ENCODE peak calls at places on chromosomes 1 and 21, in ten cellular contexts. O, H, E, Q, F, C, R, Y, T and U are unnamed samples.

GRCh38 chr1:22970096-22970495 is 2.6 kb downstream of the LACTBL1 start:
- DNase-seq in O (no peak), H (no peak), E (no peak), Q (no peak), F (no peak), C (no peak), R (no peak), Y (no peak), T (no peak), U (no peak)

GRCh38 chr21:35050348-35051286 is 1.5 kb upstream of the RUNX1 start:
- DNase-seq in O (no peak), H (no peak), E (no peak), Q (no peak), F (no peak), C (no peak), R (peak), Y (no peak), T (peak), U (no peak)

GRCh38 chr21:35814858-35815619 is 245.3 kb downstream of the SETD4 start:
- DNase-seq in O (no peak), H (no peak), E (no peak), Q (no peak), F (no peak), C (no peak), R (no peak), Y (no peak), T (no peak), U (no peak)

GRCh38 chr1:20119351-20119750 is at the start of gene PLA2G2D:
- DNase-seq in O (no peak), H (no peak), E (no peak), Q (no peak), F (no peak), C (no peak), R (no peak), Y (peak), T (no peak), U (no peak)

GRCh38 chr1:65791860-65792670 is 630 bp upstream of the PDE4B start:
- DNase-seq in O (peak), H (no peak), E (no peak), Q (no peak), F (peak), C (no peak), R (no peak), Y (no peak), T (no peak), U (no peak)

GRCh38 chr21:34126269-34126668 is 52.9 kb downstream of the MRPS6 start:
- DNase-seq in O (no peak), H (no peak), E (no peak), Q (no peak), F (no peak), C (no peak), R (no peak), Y (no peak), T (no peak), U (no peak)

GRCh38 chr1:198443374-198444233 is 96.9 kb downstream of the ATP6V1G3 start:
- DNase-seq in O (no peak), H (peak), E (no peak), Q (no peak), F (no peak), C (no peak), R (no peak), Y (no peak), T (no peak), U (no peak)

GRCh38 chr1:202844935-202845334 is 34.2 kb downstream of the PCAT6 start:
- DNase-seq in O (no peak), H (no peak), E (no peak), Q (no peak), F (no peak), C (no peak), R (no peak), Y (no peak), T (no peak), U (no peak)

GRCh38 chr1:73789965-73790364 is 408.0 kb downstream of the LRRIQ3 start:
- DNase-seq in O (no peak), H (no peak), E (no peak), Q (no peak), F (no peak), C (no peak), R (no peak), Y (no peak), T (no peak), U (no peak)

GRCh38 chr21:42572906-42573495 is 59.3 kb downstream of the SLC37A1 start:
- DNase-seq in O (no peak), H (no peak), E (peak), Q (peak), F (peak), C (no peak), R (no peak), Y (peak), T (no peak), U (no peak)

GRCh38 chr1:47972864-47973437 is 24.2 kb downstream of the TRABD2B start:
- DNase-seq in O (peak), H (no peak), E (no peak), Q (no peak), F (no peak), C (no peak), R (peak), Y (no peak), T (no peak), U (no peak)

GRCh38 chr1:85571830-85572229 is 8.7 kb upstream of the CCN1 start:
- DNase-seq in O (no peak), H (no peak), E (no peak), Q (no peak), F (no peak), C (no peak), R (no peak), Y (no peak), T (no peak), U (no peak)

GRCh38 chr1:11641776-11642305 is 12.4 kb downstream of the FBXO2 start:
- DNase-seq in O (no peak), H (no peak), E (no peak), Q (no peak), F (no peak), C (no peak), R (no peak), Y (no peak), T (no peak), U (no peak)

GRCh38 chr1:160061376-160062100 is 8.4 kb downstream of the KCNJ10 start:
- DNase-seq in O (no peak), H (no peak), E (no peak), Q (no peak), F (no peak), C (no peak), R (no peak), Y (no peak), T (no peak), U (no peak)

GRCh38 chr1:157882560-157882959 is 41.0 kb upstream of the CD5L start:
- DNase-seq in O (no peak), H (no peak), E (no peak), Q (no peak), F (no peak), C (no peak), R (no peak), Y (no peak), T (no peak), U (no peak)

GRCh38 chr1:162674018-162674608 is 41.8 kb downstream of the DDR2 start:
- DNase-seq in O (no peak), H (no peak), E (no peak), Q (no peak), F (no peak), C (no peak), R (no peak), Y (no peak), T (peak), U (no peak)

GRCh38 chr1:44621841-44622286 is 52.4 kb downstream of the TMEM53 start:
- DNase-seq in O (peak), H (no peak), E (no peak), Q (no peak), F (no peak), C (no peak), R (no peak), Y (no peak), T (no peak), U (no peak)

GRCh38 chr1:168360151-168360550 is 79.5 kb downstream of the TBX19 start:
- DNase-seq in O (no peak), H (no peak), E (no peak), Q (no peak), F (no peak), C (no peak), R (no peak), Y (no peak), T (peak), U (no peak)

GRCh38 chr1:247332901-247333361 is 1.3 kb upstream of the ZNF496 start:
- DNase-seq in O (no peak), H (no peak), E (no peak), Q (peak), F (peak), C (no peak), R (no peak), Y (peak), T (no peak), U (peak)

GRCh38 chr1:117657031-117657430 is 51.2 kb downstream of the TENT5C start:
- DNase-seq in O (no peak), H (no peak), E (no peak), Q (no peak), F (no peak), C (no peak), R (no peak), Y (no peak), T (no peak), U (no peak)

GRCh38 chr1:41497631-41498030 is 13.1 kb upstream of the EDN2 start:
- DNase-seq in O (no peak), H (no peak), E (no peak), Q (no peak), F (no peak), C (no peak), R (no peak), Y (no peak), T (no peak), U (no peak)

GRCh38 chr1:181134543-181135461 is 46.3 kb downstream of the IER5 start:
- DNase-seq in O (peak), H (no peak), E (no peak), Q (peak), F (peak), C (no peak), R (no peak), Y (no peak), T (no peak), U (no peak)

GRCh38 chr1:211135342-211135950 is 1.5 kb upstream of the KCNH1 start:
- DNase-seq in O (peak), H (peak), E (no peak), Q (no peak), F (no peak), C (no peak), R (peak), Y (no peak), T (no peak), U (no peak)

GRCh38 chr1:215292906-215293305 is 210.4 kb downstream of the KCNK2 start:
- DNase-seq in O (no peak), H (no peak), E (no peak), Q (no peak), F (no peak), C (no peak), R (no peak), Y (no peak), T (no peak), U (no peak)

GRCh38 chr1:12244078-12244477 is 14.2 kb downstream of the VPS13D start:
- DNase-seq in O (peak), H (peak), E (no peak), Q (no peak), F (no peak), C (no peak), R (peak), Y (no peak), T (no peak), U (no peak)

GRCh38 chr1:71823656-71824159 is 458.6 kb downstream of the NEGR1 start:
- DNase-seq in O (no peak), H (no peak), E (no peak), Q (no peak), F (peak), C (no peak), R (no peak), Y (no peak), T (no peak), U (no peak)

GRCh38 chr1:96376846-96377245 is 344.7 kb upstream of the PTBP2 start:
- DNase-seq in O (no peak), H (no peak), E (no peak), Q (no peak), F (no peak), C (no peak), R (no peak), Y (no peak), T (no peak), U (no peak)

GRCh38 chr1:217004776-217005436 is 281.7 kb upstream of the ESRRG start:
- DNase-seq in O (no peak), H (no peak), E (no peak), Q (no peak), F (no peak), C (no peak), R (no peak), Y (no peak), T (no peak), U (no peak)

GRCh38 chr1:78839704-78840277 is 166.7 kb downstream of the ADGRL4 start:
- DNase-seq in O (peak), H (no peak), E (no peak), Q (peak), F (no peak), C (no peak), R (peak), Y (no peak), T (no peak), U (no peak)
- TF ChIP-seq EP300 in O (no peak), H (no peak), E (no peak), Q (no peak), F (no peak), C (no peak), R (no peak), Y (no peak), T (no peak), U (no peak)

GRCh38 chr1:119676571-119677206 is 28.6 kb upstream of the ZNF697 start:
- DNase-seq in O (no peak), H (no peak), E (no peak), Q (no peak), F (no peak), C (no peak), R (no peak), Y (peak), T (no peak), U (peak)
- TF ChIP-seq EP300 in O (no peak), H (no peak), E (no peak), Q (no peak), F (no peak), C (no peak), R (no peak), Y (no peak), T (no peak), U (no peak)

DNA sequence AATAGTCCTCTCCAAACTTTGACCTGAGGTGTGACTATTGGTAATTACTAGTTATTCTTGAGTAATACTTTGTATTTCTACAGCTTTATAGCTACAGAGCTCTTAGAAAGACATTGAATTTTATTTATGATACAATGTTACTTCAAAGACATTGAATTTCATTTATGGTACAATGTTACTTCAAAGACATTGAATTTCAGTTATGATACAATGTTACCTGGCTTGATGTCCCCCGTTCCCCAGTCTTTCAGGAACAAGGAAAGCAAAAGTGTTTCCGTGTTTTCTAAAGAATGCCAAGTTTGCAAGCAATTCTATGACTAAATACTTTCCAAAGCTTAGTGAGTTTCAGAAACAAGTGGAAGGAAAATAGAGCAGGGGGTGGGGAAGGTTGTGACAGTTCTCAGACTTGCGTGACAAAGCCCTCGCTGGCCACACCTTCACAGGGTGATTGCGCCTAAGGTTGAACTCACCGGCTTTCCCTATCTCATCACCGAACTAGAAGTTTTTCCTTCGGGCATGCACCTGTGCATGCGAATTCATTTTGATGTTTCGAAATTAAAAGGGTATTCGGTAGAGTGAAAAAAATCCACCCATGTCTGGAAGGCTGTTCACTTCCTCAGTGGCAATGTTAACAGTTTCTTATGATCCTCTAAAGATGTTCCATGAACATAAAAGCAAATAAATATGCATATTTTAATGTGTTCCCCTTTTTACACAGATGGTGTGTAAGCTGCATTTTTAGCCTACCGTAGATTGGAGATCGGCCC is 909 bp upstream of the PAXBP1 start:
- DNase-seq in O (peak), H (peak), E (peak), Q (peak), F (peak), C (no peak), R (peak), Y (peak), T (no peak), U (no peak)
- TF ChIP-seq EP300 in O (no peak), H (no peak), E (no peak), Q (no peak), F (no peak), C (no peak), R (no peak), Y (no peak), T (no peak), U (no peak)

DNA sequence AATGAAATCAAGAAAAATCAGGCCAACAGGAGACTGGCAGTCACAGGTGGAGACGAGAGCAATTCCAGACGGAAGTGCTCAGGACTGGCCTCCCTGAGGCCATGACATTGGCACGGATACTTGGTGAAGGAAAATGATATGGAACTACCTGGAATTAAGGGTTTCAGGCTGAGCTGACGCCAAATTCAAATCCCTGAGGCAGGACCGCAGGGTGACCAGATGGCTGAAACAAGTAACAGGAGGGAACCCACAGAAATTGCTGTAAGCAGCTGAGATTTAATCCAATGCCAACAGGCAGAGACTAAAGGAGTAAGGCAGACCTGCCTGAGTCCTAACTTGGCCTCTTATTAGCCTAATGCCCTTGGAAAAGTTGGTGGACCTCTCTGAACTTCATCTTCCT is 76.2 kb downstream of the ERG start:
- DNase-seq in O (no peak), H (no peak), E (no peak), Q (no peak), F (no peak), C (no peak), R (no peak), Y (no peak), T (no peak), U (no peak)
- TF ChIP-seq EP300 in O (no peak), H (no peak), E (no peak), Q (no peak), F (no peak), C (no peak), R (no peak), Y (no peak), T (no peak), U (no peak)

GRCh38 chr1:200894712-200895447 is at the start of gene INAVA:
- DNase-seq in O (no peak), H (no peak), E (no peak), Q (peak), F (peak), C (no peak), R (no peak), Y (no peak), T (no peak), U (no peak)

GRCh38 chr1:200897188-200897710 is 2.5 kb downstream of the INAVA start:
- DNase-seq in O (no peak), H (no peak), E (no peak), Q (no peak), F (no peak), C (no peak), R (no peak), Y (no peak), T (no peak), U (no peak)

GRCh38 chr1:200895801-200896570 is 1.3 kb downstream of the INAVA start:
- DNase-seq in O (no peak), H (peak), E (peak), Q (no peak), F (no peak), C (no peak), R (no peak), Y (no peak), T (no peak), U (no peak)

GRCh38 chr1:200895448-200895799 is 724 bp downstream of the INAVA start:
- DNase-seq in O (no peak), H (no peak), E (no peak), Q (no peak), F (no peak), C (no peak), R (no peak), Y (no peak), T (no peak), U (no peak)

DNA sequence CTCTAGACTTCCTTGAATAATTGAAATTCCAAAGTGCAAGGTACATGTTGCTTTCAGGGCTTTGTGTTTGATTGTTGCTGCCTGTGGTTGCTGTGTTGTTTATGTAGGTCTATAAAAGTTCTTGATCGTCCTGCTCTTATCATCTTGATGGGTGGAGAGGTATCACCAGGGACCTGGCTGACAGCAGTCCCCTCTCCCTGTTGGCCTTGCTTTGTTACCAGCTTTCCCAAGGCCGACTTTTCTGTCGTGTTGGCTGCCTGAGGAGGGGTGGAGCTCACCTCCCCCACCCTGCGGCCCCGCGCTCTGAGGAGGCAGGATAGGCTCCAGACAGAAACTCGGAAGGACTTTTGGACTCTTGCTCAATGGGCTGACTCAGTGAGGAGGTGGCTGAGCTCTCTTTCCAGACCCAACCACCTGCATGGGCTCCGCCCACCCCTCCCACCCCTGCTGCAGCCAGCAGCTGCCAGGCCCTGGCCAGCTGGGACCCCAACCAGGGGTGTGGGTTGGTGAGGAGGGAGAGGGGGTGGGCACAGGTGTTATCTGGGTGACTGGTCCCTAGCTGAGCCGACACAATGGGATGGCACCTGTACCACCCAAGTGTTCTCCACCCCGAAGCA is 2.0 kb downstream of the INAVA start:
- DNase-seq in O (no peak), H (peak), E (no peak), Q (peak), F (peak), C (no peak), R (no peak), Y (no peak), T (no peak), U (no peak)
- TF ChIP-seq EP300 in O (no peak), H (peak), E (no peak), Q (no peak), F (peak), C (no peak), R (no peak), Y (no peak), T (no peak), U (no peak)

GRCh38 chr1:53025034-53025777 is 36.8 kb upstream of the PODN start:
- DNase-seq in O (no peak), H (no peak), E (peak), Q (no peak), F (peak), C (no peak), R (no peak), Y (no peak), T (no peak), U (peak)
- TF ChIP-seq EP300 in O (no peak), H (no peak), E (no peak), Q (peak), F (no peak), C (no peak), R (no peak), Y (no peak), T (no peak), U (peak)

DNA sequence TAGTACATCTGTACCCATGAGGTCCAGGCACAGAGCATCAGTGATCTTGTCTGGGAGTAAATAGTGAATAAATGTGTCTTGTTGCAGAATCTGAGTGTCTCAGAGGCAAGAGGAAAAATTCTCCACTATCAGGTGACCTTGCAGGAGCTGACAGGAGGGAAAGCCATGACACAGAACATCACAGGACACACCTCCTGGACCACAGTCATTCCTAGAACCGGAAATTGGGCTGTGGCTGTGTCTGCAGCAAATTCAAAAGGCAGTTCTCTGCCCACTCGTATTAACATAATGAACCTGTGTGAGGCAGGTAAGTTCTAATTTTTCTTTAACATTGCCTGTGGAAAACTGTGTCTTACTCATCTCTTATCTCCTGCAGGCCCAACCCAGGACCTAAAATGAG is 43.1 kb downstream of the IL12RB2 start:
- DNase-seq in O (no peak), H (no peak), E (no peak), Q (no peak), F (no peak), C (no peak), R (no peak), Y (no peak), T (no peak), U (no peak)
- TF ChIP-seq EP300 in O (no peak), H (no peak), E (no peak), Q (no peak), F (no peak), C (no peak), R (no peak), Y (no peak), T (no peak), U (no peak)

GRCh38 chr1:232805269-232806070 is at the start of gene MAP10:
- DNase-seq in O (peak), H (peak), E (peak), Q (peak), F (peak), C (peak), R (peak), Y (peak), T (no peak), U (peak)
- TF ChIP-seq EP300 in O (no peak), H (no peak), E (no peak), Q (no peak), F (no peak), C (no peak), R (no peak), Y (no peak), T (no peak), U (no peak)